ENCODE peak calls at places on chromosomes 6 and 20, in eight cellular contexts. S, K, J, T, P, G, X and M are unnamed samples.

GRCh38 chr6:6581014-6581413 is 7.5 kb upstream of the LY86 start:
- DNase-seq in X (no peak), T (no peak), G (no peak), S (no peak), J (no peak), P (no peak), K (no peak), M (no peak)

GRCh38 chr6:133591330-133591729 is 297.6 kb upstream of the TCF21 start:
- DNase-seq in X (no peak), J (no peak), S (no peak), T (peak), K (no peak), G (no peak), P (no peak), M (no peak)

GRCh38 chr6:33828764-33829731 is 25.2 kb upstream of the MLN start:
- DNase-seq in G (no peak), X (no peak), J (no peak), K (no peak), P (no peak), T (no peak), S (no peak), M (no peak)

GRCh38 chr20:10644458-10645204 is 29.2 kb downstream of the JAG1 start:
- DNase-seq in X (no peak), T (no peak), P (no peak), K (no peak), J (no peak), S (no peak), G (no peak), M (no peak)

GRCh38 chr6:142735182-142735581 is 209.8 kb downstream of the HIVEP2 start:
- DNase-seq in G (no peak), S (no peak), J (no peak), T (no peak), P (no peak), K (no peak), X (no peak), M (peak)

GRCh38 chr6:105851181-105851580 is 235.0 kb upstream of the PRDM1 start:
- DNase-seq in S (no peak), J (no peak), T (no peak), K (no peak), P (no peak), G (no peak), X (no peak), M (no peak)

GRCh38 chr6:16437984-16438383 is 199.6 kb downstream of the GMPR start:
- DNase-seq in X (no peak), J (no peak), P (no peak), K (no peak), S (no peak), T (no peak), G (no peak), M (no peak)

GRCh38 chr20:38426006-38426405 is 9.1 kb downstream of the SNHG17 start:
- DNase-seq in T (peak), S (no peak), J (no peak), K (peak), X (peak), P (no peak), G (peak), M (peak)

GRCh38 chr20:35700625-35701148 is 1.5 kb downstream of the ROMO1 start:
- DNase-seq in G (no peak), T (peak), K (no peak), P (no peak), J (no peak), S (no peak), X (no peak), M (no peak)

GRCh38 chr6:3610896-3611295 is 140.6 kb downstream of the PXDC1 start:
- DNase-seq in X (no peak), K (no peak), J (no peak), G (no peak), T (no peak), P (no peak), S (no peak), M (no peak)

GRCh38 chr6:128368213-128369000 is 152.0 kb downstream of the PTPRK start:
- DNase-seq in G (no peak), X (no peak), K (no peak), T (no peak), P (no peak), J (no peak), S (no peak), M (no peak)

GRCh38 chr6:134464690-134465411 is 146.9 kb upstream of the SGK1 start:
- DNase-seq in S (no peak), K (no peak), P (no peak), X (peak), T (peak), J (no peak), G (peak), M (peak)

GRCh38 chr20:4710106-4710475 is 11.6 kb upstream of the PRND start:
- DNase-seq in J (no peak), K (peak), G (no peak), S (no peak), T (no peak), P (no peak), X (no peak), M (no peak)

GRCh38 chr6:89148016-89148750 is 2.3 kb downstream of the PM20D2 start:
- DNase-seq in P (no peak), X (no peak), K (no peak), J (no peak), G (no peak), S (no peak), T (no peak), M (no peak)

GRCh38 chr6:15423286-15423957 is 177.6 kb downstream of the JARID2 start:
- DNase-seq in S (no peak), P (no peak), K (no peak), G (no peak), J (no peak), X (no peak), T (peak), M (no peak)

GRCh38 chr20:5714261-5715041 is 35.8 kb upstream of the SHLD1 start:
- DNase-seq in J (peak), X (peak), P (peak), T (no peak), S (no peak), G (peak), K (peak), M (no peak)

GRCh38 chr20:8331740-8332412 is 199.8 kb downstream of the PLCB1 start:
- DNase-seq in P (no peak), G (peak), S (no peak), J (no peak), X (peak), K (peak), T (peak), M (peak)

GRCh38 chr20:34709836-34710567 is 5.9 kb downstream of the TP53INP2 start:
- DNase-seq in K (peak), J (no peak), G (peak), T (peak), X (peak), P (peak), S (no peak), M (no peak)

GRCh38 chr6:32965901-32966300 is 2.5 kb upstream of the BRD2 start:
- DNase-seq in T (no peak), K (no peak), P (no peak), J (no peak), X (no peak), G (no peak), S (no peak), M (no peak)

GRCh38 chr6:21164768-21165326 is 428.7 kb upstream of the SOX4 start:
- DNase-seq in P (no peak), T (no peak), J (no peak), K (no peak), S (no peak), G (peak), X (peak), M (no peak)

GRCh38 chr6:22194188-22194921 is 102.5 kb downstream of the PRL start:
- DNase-seq in G (no peak), X (no peak), K (no peak), P (no peak), T (peak), S (no peak), J (no peak), M (no peak)

GRCh38 chr20:57266251-57267157 is at the start of gene BMP7:
- DNase-seq in T (no peak), J (no peak), S (no peak), K (no peak), G (peak), P (no peak), X (no peak), M (no peak)

GRCh38 chr6:35453236-35453635 is 1.1 kb downstream of the FANCE start:
- DNase-seq in K (no peak), T (no peak), J (no peak), X (no peak), P (no peak), G (no peak), S (no peak), M (no peak)
- H3K4me3 ChIP-seq in K (no peak), T (peak), J (peak), X (peak), P (peak), G (peak), S (peak), M (peak)

GRCh38 chr6:137163732-137164318 is 9.6 kb downstream of the IL22RA2 start:
- DNase-seq in T (no peak), G (no peak), J (no peak), P (no peak), S (no peak), K (no peak), X (no peak), M (no peak)

GRCh38 chr6:137162692-137163303 is 10.6 kb downstream of the IL22RA2 start:
- DNase-seq in X (no peak), P (no peak), J (no peak), K (no peak), S (no peak), T (no peak), G (no peak), M (no peak)

GRCh38 chr6:137167702-137168377 is 5.6 kb downstream of the IL22RA2 start:
- DNase-seq in S (no peak), T (no peak), G (no peak), K (no peak), J (no peak), P (no peak), X (no peak), M (no peak)

GRCh38 chr6:137165375-137166246 is 7.8 kb downstream of the IL22RA2 start:
- DNase-seq in G (no peak), X (no peak), K (peak), J (peak), S (peak), P (no peak), T (peak), M (no peak)

DNA sequence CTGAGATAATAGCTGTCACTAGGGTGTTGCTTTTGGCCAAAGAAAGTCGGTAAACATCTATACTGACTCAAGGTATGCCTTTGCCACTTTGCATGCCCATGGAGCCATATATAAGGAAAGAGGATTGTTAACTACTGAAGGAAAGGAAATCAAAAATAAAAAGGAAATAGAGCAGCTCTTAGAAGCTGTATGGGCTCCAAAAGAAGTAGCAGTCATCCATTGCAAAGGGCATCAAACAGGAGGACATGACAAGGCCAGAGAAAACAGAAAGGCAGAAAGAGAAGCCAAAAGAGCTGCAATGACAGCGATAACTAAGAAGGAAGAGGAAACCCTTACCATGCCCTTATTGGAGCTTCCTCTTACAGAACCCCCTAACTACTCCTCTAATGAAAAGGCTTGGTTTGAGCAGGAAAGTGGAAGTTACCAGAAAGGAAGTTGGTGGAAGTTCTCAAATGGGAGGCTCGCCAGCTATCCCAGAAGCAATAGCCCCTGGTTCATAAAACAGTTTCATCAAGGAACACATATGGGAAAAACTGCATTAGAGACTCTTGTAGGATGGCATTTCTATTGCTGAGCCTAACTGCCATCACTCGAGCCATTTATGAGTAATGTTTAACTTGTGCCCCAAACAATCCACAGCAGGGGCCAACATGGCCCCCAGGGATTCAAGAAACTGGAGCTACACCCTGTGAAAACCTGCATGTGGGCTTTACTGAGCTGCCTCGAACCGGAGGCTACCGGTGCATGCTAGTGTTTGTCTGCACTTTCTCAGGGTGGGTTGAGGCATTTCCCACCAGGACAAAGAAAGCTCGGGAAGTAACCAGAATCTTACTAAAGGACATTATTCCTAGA is 7.0 kb downstream of the IL22RA2 start:
- DNase-seq in T (no peak), S (peak), X (no peak), G (no peak), P (no peak), J (no peak), K (no peak), M (no peak)
- H3K4me3 ChIP-seq in T (no peak), S (no peak), X (no peak), G (no peak), P (no peak), J (no peak), K (no peak), M (no peak)

DNA sequence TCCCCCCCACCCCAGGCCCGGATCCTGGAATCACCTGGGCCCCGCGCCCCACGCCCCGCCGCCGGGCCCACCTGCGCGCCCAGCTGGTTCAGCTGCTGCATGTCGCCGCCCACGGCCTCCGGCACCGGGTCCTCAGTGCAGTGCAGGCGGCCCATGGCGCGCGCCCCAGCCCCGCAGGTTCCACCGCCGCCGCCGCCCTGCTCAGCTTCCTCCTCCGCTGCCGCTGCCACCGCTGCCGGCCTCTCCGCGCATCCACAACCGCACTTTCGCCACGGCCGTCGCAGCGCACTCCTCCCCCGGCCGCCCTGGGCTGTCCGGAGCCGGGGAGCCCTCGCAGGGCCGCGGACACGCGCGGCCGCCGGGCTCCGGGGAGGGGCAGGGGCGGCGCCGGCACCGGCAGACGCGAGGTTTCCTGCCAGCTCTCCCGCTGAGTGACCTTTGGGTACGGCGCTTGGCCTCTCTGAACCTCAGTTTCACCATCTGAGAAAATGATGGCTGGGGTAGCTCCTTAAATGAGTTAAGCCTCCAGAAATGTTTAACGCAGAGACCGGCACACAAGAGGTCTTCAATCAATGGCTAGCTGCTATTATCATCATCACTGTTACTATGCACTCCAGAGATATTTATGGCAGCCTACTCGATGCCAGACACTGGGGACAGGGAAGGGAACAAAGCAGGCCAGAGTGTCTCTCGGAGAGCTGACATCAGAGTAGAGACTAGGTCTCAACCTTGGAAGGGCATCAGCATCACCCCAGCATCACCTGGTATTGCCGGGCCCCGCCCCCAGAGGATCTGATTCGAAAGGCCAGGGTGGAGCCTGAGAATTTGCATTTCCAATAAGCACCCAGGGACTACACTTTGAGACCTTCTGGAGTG is at the start of gene COMMD7:
- DNase-seq in P (no peak), T (peak), J (peak), S (peak), G (peak), X (peak), K (peak), M (no peak)
- H3K4me3 ChIP-seq in P (peak), T (peak), J (peak), S (peak), G (peak), X (peak), K (peak), M (peak)

GRCh38 chr20:17680128-17680835 is 1.8 kb downstream of the RRBP1 start:
- DNase-seq in X (peak), K (peak), P (no peak), G (no peak), S (no peak), T (peak), J (no peak), M (peak)

GRCh38 chr20:17680836-17681740 is 954 bp downstream of the RRBP1 start:
- DNase-seq in X (peak), P (no peak), G (peak), S (peak), K (peak), T (peak), J (peak), M (peak)

GRCh38 chr20:17678295-17678694 is 3.7 kb downstream of the RRBP1 start:
- DNase-seq in P (no peak), T (no peak), G (no peak), S (no peak), K (peak), J (no peak), X (no peak), M (no peak)

GRCh38 chr20:17678886-17679285 is 3.2 kb downstream of the RRBP1 start:
- DNase-seq in J (no peak), P (no peak), G (no peak), K (peak), S (no peak), X (no peak), T (no peak), M (no peak)

GRCh38 chr20:17679786-17680127 is 2.3 kb downstream of the RRBP1 start:
- DNase-seq in T (no peak), J (no peak), S (no peak), P (no peak), X (no peak), G (no peak), K (no peak), M (no peak)
- H3K4me3 ChIP-seq in T (no peak), J (no peak), S (no peak), P (peak), X (peak), G (peak), K (no peak), M (peak)

GRCh38 chr20:327946-328563 is 2.7 kb downstream of the SOX12 start:
- DNase-seq in K (peak), P (no peak), T (no peak), J (no peak), X (no peak), S (peak), G (no peak), M (no peak)

GRCh38 chr20:329325-329695 is 4.0 kb downstream of the SOX12 start:
- DNase-seq in K (no peak), X (no peak), G (no peak), P (no peak), J (no peak), S (peak), T (no peak), M (no peak)

GRCh38 chr20:330233-331149 is 5.1 kb downstream of the SOX12 start:
- DNase-seq in S (peak), J (peak), T (peak), P (no peak), K (peak), G (peak), X (peak), M (peak)

GRCh38 chr20:328596-329324 is 3.4 kb downstream of the SOX12 start:
- DNase-seq in K (peak), S (peak), X (no peak), G (no peak), P (no peak), T (no peak), J (no peak), M (no peak)

DNA sequence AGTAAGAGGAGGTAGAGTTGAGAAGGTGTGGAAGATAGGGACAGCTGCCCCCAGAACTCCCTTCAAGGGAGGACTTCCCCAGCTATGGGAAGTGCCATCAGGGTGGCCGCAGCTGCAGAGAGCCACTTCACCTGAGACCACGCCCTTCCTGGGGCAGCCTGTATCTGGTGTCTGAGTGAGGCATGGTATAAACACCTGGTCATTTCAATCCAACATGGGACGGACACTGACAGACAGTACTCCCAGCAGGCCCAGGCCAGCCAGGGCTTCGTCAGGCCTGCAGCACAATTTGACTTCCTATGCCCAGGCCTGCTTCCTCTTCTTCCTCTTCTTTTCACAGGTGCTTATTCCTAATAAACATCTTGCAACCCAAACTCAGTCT is 4.5 kb downstream of the SOX12 start:
- DNase-seq in G (no peak), S (peak), X (no peak), J (no peak), T (no peak), K (no peak), P (no peak), M (no peak)
- H3K4me3 ChIP-seq in G (no peak), S (no peak), X (no peak), J (no peak), T (no peak), K (no peak), P (no peak), M (no peak)

GRCh38 chr20:63273635-63274380 is 1.2 kb downstream of the ARFGAP1 start:
- DNase-seq in S (no peak), T (peak), K (no peak), J (no peak), P (no peak), G (peak), X (peak), M (peak)

GRCh38 chr20:63274381-63275228 is 2.0 kb downstream of the ARFGAP1 start:
- DNase-seq in J (no peak), K (no peak), X (no peak), S (no peak), G (no peak), P (no peak), T (no peak), M (no peak)

GRCh38 chr20:63270606-63271325 is 1.8 kb upstream of the ARFGAP1 start:
- DNase-seq in T (no peak), J (no peak), K (no peak), X (no peak), P (no peak), S (no peak), G (no peak), M (no peak)

GRCh38 chr20:63272105-63273078 is at the start of gene ARFGAP1:
- DNase-seq in K (peak), T (peak), J (peak), G (peak), S (peak), P (peak), X (peak), M (peak)

DNA sequence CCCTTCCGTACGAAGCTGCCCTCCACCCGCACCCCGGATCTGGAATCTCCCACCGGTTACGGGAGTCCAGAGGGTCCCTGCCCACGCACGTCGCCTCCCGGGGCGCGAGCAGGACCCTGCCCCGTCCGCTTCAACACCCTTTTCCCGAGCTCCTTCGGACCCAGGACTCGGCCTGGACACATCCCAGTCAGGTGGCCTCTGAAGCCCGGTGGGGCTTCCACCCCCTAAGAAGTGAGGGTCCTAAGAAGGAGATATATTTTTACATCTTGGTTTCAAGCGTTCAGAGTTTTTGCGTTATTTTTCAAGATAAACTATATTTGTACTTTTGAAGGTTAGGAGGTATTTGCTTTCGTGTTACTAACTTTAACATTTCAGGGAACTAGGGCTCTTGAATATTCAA is 567 bp downstream of the ARFGAP1 start:
- DNase-seq in J (no peak), S (peak), P (no peak), K (no peak), G (no peak), T (no peak), X (no peak), M (no peak)
- H3K4me3 ChIP-seq in J (peak), S (peak), P (peak), K (peak), G (peak), T (peak), X (peak), M (peak)